ENCODE peak calls at places on chromosome 2, in ten cellular contexts. S is T-helper 2 cell; U is psoas muscle; B is T-cell; P is upper lobe of left lung; E is NCI-H1105; M is hypothalamus; W is fibroblast of pulmonary artery; F is amniotic epithelial cell; C is stimulated activated naive CD8-positive, alpha-beta T cell treated with anti-CD3 and anti-CD28 coated beads, Interleukin-15, Interleukin-2, amounts not matched to agents 100 U/mL and 50 U/mL, for 24 hours. A is an unnamed sample.

GRCh38 chr2:175630319-175631246 is 371.5 kb downstream of the LNPK start:
- DNase-seq in S (no peak), U (no peak), B (no peak), P (no peak), E (peak), M (no peak), W (no peak), F (no peak), C (no peak), A (peak)

GRCh38 chr2:136255648-136256461 is 137.9 kb upstream of the CXCR4 start:
- DNase-seq in S (no peak), U (no peak), B (no peak), P (no peak), E (no peak), M (no peak), W (no peak), F (no peak), C (no peak), A (peak)

GRCh38 chr2:237700583-237701032 is 73.2 kb downstream of the LRRFIP1 start:
- DNase-seq in S (peak), U (peak), B (peak), P (peak), E (no peak), M (no peak), W (peak), F (peak), C (peak), A (peak)

GRCh38 chr2:224126001-224126400 is 86.9 kb upstream of the SERPINE2 start:
- DNase-seq in S (no peak), U (peak), B (no peak), P (no peak), E (no peak), M (no peak), W (no peak), F (no peak), C (no peak), A (no peak)

GRCh38 chr2:42350434-42351063 is 10.5 kb downstream of the COX7A2L start:
- DNase-seq in S (no peak), U (no peak), B (no peak), P (no peak), E (no peak), M (no peak), W (no peak), F (no peak), C (no peak), A (no peak)

GRCh38 chr2:65300772-65301711 is 73.4 kb downstream of the ACTR2 start:
- DNase-seq in S (peak), U (peak), B (peak), P (peak), E (no peak), M (peak), W (peak), F (peak), C (peak), A (peak)

GRCh38 chr2:190881480-190882326 is 1.1 kb downstream of the GLS start:
- DNase-seq in S (peak), U (peak), B (peak), P (peak), E (peak), M (peak), W (peak), F (peak), C (peak), A (peak)

GRCh38 chr2:240573071-240573515 is 4.8 kb downstream of the RNPEPL1 start:
- DNase-seq in S (no peak), U (peak), B (no peak), P (no peak), E (no peak), M (no peak), W (no peak), F (no peak), C (no peak), A (no peak)